ENCODE peak calls at places on chromosomes 13 and 19, in eight cellular contexts. One of them, this sample, is unnamed. For H3K27me3 and H3K4me1, the result is how much of the 10 kb centered on the place peaks cover.

GRCh38 chr19:370641-371330 is 26.2 kb upstream of the MIER2 start:
- DNase-seq in tibial nerve: no peak
- DNase-seq in aorta: no peak
- DNase-seq in left lung: no peak
- DNase-seq in upper lobe of left lung: no peak
- DNase-seq in adipocyte: no peak
- DNase-seq in cardiac muscle cell: no peak
- DNase-seq in CD4-positive, alpha-beta memory T cell: no peak
- DNase-seq in this sample: no peak

GRCh38 chr13:94157705-94158218 is 321.7 kb downstream of the DCT start:
- DNase-seq in tibial nerve: no peak
- DNase-seq in aorta: no peak
- DNase-seq in left lung: no peak
- DNase-seq in upper lobe of left lung: no peak
- DNase-seq in adipocyte: no peak
- DNase-seq in cardiac muscle cell: no peak
- DNase-seq in CD4-positive, alpha-beta memory T cell: no peak
- DNase-seq in this sample: no peak

GRCh38 chr19:12364391-12365093 is 941 bp downstream of the ZNF442 start:
- DNase-seq in tibial nerve: no peak
- DNase-seq in aorta: peak
- DNase-seq in left lung: peak
- DNase-seq in upper lobe of left lung: peak
- DNase-seq in adipocyte: peak
- DNase-seq in cardiac muscle cell: peak
- DNase-seq in CD4-positive, alpha-beta memory T cell: no peak
- DNase-seq in this sample: no peak

GRCh38 chr19:35264281-35265125 is 4.3 kb upstream of the USF2 start:
- DNase-seq in tibial nerve: peak
- DNase-seq in aorta: peak
- DNase-seq in left lung: peak
- DNase-seq in upper lobe of left lung: peak
- DNase-seq in adipocyte: no peak
- DNase-seq in cardiac muscle cell: no peak
- DNase-seq in CD4-positive, alpha-beta memory T cell: no peak
- DNase-seq in this sample: peak

GRCh38 chr19:39053276-39054090 is 21.1 kb upstream of the FBXO27 start:
- DNase-seq in tibial nerve: no peak
- DNase-seq in aorta: no peak
- DNase-seq in left lung: no peak
- DNase-seq in upper lobe of left lung: no peak
- DNase-seq in adipocyte: no peak
- DNase-seq in cardiac muscle cell: no peak
- DNase-seq in CD4-positive, alpha-beta memory T cell: no peak
- DNase-seq in this sample: no peak

GRCh38 chr13:56457535-56458200 is 683.0 kb upstream of the PRR20A start:
- DNase-seq in tibial nerve: no peak
- DNase-seq in aorta: no peak
- DNase-seq in left lung: no peak
- DNase-seq in upper lobe of left lung: no peak
- DNase-seq in adipocyte: no peak
- DNase-seq in cardiac muscle cell: no peak
- DNase-seq in CD4-positive, alpha-beta memory T cell: no peak
- DNase-seq in this sample: no peak

GRCh38 chr13:112961457-112962369 is 7.3 kb upstream of the MCF2L start:
- DNase-seq in tibial nerve: no peak
- DNase-seq in aorta: peak
- DNase-seq in left lung: peak
- DNase-seq in upper lobe of left lung: no peak
- DNase-seq in adipocyte: no peak
- DNase-seq in cardiac muscle cell: no peak
- DNase-seq in CD4-positive, alpha-beta memory T cell: no peak
- DNase-seq in this sample: peak

GRCh38 chr19:35055715-35056179 is 14.2 kb downstream of the HPN start:
- DNase-seq in tibial nerve: no peak
- DNase-seq in aorta: no peak
- DNase-seq in left lung: no peak
- DNase-seq in upper lobe of left lung: no peak
- DNase-seq in adipocyte: no peak
- DNase-seq in cardiac muscle cell: no peak
- DNase-seq in CD4-positive, alpha-beta memory T cell: no peak
- DNase-seq in this sample: peak

GRCh38 chr13:101301053-101301452 is 115.3 kb downstream of the NALCN start:
- DNase-seq in tibial nerve: no peak
- DNase-seq in aorta: no peak
- DNase-seq in left lung: no peak
- DNase-seq in upper lobe of left lung: no peak
- DNase-seq in adipocyte: no peak
- DNase-seq in cardiac muscle cell: no peak
- DNase-seq in CD4-positive, alpha-beta memory T cell: no peak
- DNase-seq in this sample: no peak

GRCh38 chr13:24006520-24007248 is 109.4 kb upstream of the C1QTNF9B start:
- DNase-seq in tibial nerve: no peak
- DNase-seq in aorta: no peak
- DNase-seq in left lung: no peak
- DNase-seq in upper lobe of left lung: no peak
- DNase-seq in adipocyte: no peak
- DNase-seq in cardiac muscle cell: no peak
- DNase-seq in CD4-positive, alpha-beta memory T cell: no peak
- DNase-seq in this sample: no peak

GRCh38 chr13:59880468-59880867 is 283.3 kb downstream of the DIAPH3 start:
- DNase-seq in tibial nerve: no peak
- DNase-seq in aorta: no peak
- DNase-seq in left lung: no peak
- DNase-seq in upper lobe of left lung: no peak
- DNase-seq in adipocyte: peak
- DNase-seq in cardiac muscle cell: no peak
- DNase-seq in CD4-positive, alpha-beta memory T cell: no peak
- DNase-seq in this sample: no peak

GRCh38 chr19:48630289-48631036 is 6.7 kb downstream of the DBP start:
- DNase-seq in tibial nerve: no peak
- DNase-seq in aorta: peak
- DNase-seq in left lung: peak
- DNase-seq in upper lobe of left lung: peak
- DNase-seq in adipocyte: no peak
- DNase-seq in cardiac muscle cell: peak
- DNase-seq in CD4-positive, alpha-beta memory T cell: no peak
- DNase-seq in this sample: no peak

GRCh38 chr13:20738616-20739015 is 35.1 kb downstream of the IL17D start:
- DNase-seq in tibial nerve: no peak
- DNase-seq in aorta: no peak
- DNase-seq in left lung: no peak
- DNase-seq in upper lobe of left lung: no peak
- DNase-seq in adipocyte: no peak
- DNase-seq in cardiac muscle cell: no peak
- DNase-seq in CD4-positive, alpha-beta memory T cell: no peak
- DNase-seq in this sample: no peak

GRCh38 chr19:18860725-18861124 is 29.0 kb downstream of the UPF1 start:
- DNase-seq in tibial nerve: no peak
- DNase-seq in aorta: no peak
- DNase-seq in left lung: no peak
- DNase-seq in upper lobe of left lung: no peak
- DNase-seq in adipocyte: no peak
- DNase-seq in cardiac muscle cell: no peak
- DNase-seq in CD4-positive, alpha-beta memory T cell: no peak
- DNase-seq in this sample: peak

GRCh38 chr19:2524840-2525723 is 49.2 kb downstream of the GADD45B start:
- DNase-seq in tibial nerve: no peak
- DNase-seq in aorta: peak
- DNase-seq in left lung: no peak
- DNase-seq in upper lobe of left lung: no peak
- DNase-seq in adipocyte: peak
- DNase-seq in cardiac muscle cell: no peak
- DNase-seq in CD4-positive, alpha-beta memory T cell: no peak
- DNase-seq in this sample: no peak

GRCh38 chr19:1232652-1233360 is 5.0 kb downstream of the CBARP start:
- DNase-seq in tibial nerve: no peak
- DNase-seq in aorta: peak
- DNase-seq in left lung: peak
- DNase-seq in upper lobe of left lung: no peak
- DNase-seq in adipocyte: no peak
- DNase-seq in cardiac muscle cell: no peak
- DNase-seq in CD4-positive, alpha-beta memory T cell: no peak
- DNase-seq in this sample: no peak

GRCh38 chr19:19405919-19406877 is 723 bp downstream of the GATAD2A start:
- DNase-seq in tibial nerve: no peak
- DNase-seq in aorta: peak
- DNase-seq in left lung: peak
- DNase-seq in upper lobe of left lung: peak
- DNase-seq in adipocyte: peak
- DNase-seq in cardiac muscle cell: peak
- DNase-seq in CD4-positive, alpha-beta memory T cell: peak
- DNase-seq in this sample: peak

GRCh38 chr13:66888698-66889097 is 341.4 kb downstream of the PCDH9 start:
- DNase-seq in tibial nerve: no peak
- DNase-seq in aorta: no peak
- DNase-seq in left lung: no peak
- DNase-seq in upper lobe of left lung: no peak
- DNase-seq in adipocyte: peak
- DNase-seq in cardiac muscle cell: no peak
- DNase-seq in CD4-positive, alpha-beta memory T cell: no peak
- DNase-seq in this sample: no peak

GRCh38 chr13:109725297-109725696 is 61.1 kb downstream of the IRS2 start:
- DNase-seq in tibial nerve: no peak
- DNase-seq in aorta: no peak
- DNase-seq in left lung: no peak
- DNase-seq in upper lobe of left lung: no peak
- DNase-seq in adipocyte: no peak
- DNase-seq in cardiac muscle cell: no peak
- DNase-seq in CD4-positive, alpha-beta memory T cell: no peak
- DNase-seq in this sample: no peak

GRCh38 chr13:49669735-49670309 is 21.5 kb downstream of the EBPL start:
- DNase-seq in tibial nerve: no peak
- DNase-seq in aorta: no peak
- DNase-seq in left lung: no peak
- DNase-seq in upper lobe of left lung: peak
- DNase-seq in adipocyte: peak
- DNase-seq in cardiac muscle cell: peak
- DNase-seq in CD4-positive, alpha-beta memory T cell: peak
- DNase-seq in this sample: peak

DNA sequence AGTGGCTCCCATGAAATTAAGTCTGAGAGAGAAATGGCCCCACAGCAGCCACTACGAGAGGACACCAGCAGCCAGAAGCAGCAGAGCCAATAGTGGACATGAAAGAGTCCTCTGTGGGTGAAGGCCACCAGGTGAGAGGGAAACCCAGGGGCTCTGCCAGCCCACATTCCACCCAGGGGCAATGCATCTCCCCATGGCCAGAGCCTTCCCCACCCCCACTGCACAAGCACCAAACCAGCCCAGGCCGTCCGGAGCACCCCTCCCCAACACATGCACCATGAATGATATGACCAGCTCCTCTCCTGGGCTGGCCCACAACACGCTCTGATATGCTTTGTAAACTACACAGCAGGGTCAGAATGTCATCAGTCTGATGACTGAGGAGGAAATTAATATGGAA is 66.9 kb downstream of the TSHZ3 start:
- DNase-seq in tibial nerve: no peak
- DNase-seq in aorta: no peak
- DNase-seq in left lung: peak
- DNase-seq in upper lobe of left lung: no peak
- DNase-seq in adipocyte: no peak
- DNase-seq in cardiac muscle cell: no peak
- DNase-seq in CD4-positive, alpha-beta memory T cell: no peak
- DNase-seq in this sample: no peak
- H3K27me3 ChIP-seq in tibial nerve: under half
- H3K27me3 ChIP-seq in aorta: under half
- H3K27me3 ChIP-seq in left lung: under half
- H3K27me3 ChIP-seq in upper lobe of left lung: under half
- H3K27me3 ChIP-seq in adipocyte: under half
- H3K27me3 ChIP-seq in cardiac muscle cell: under half
- H3K27me3 ChIP-seq in CD4-positive, alpha-beta memory T cell: under half
- H3K27me3 ChIP-seq in this sample: under half

DNA sequence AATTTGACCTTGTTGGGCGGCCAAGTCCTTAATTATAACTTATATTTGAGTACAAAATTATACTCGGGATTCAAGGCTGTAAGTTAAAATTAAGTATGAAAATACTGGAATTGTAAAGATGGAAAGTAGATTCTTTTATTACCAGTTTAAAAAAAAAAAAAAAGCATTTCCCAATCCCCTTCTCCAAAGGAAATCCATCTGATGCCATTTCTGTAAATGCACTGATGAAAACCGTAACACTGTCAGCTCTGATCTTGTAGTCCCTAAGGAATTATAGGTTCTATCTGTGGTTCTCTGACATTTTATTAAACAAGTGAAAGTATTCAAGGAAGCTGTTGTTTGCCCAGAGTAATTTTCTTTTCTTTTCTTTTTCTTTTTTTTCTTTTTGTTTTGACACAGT is 41.6 kb upstream of the HNRNPA1L2 start:
- DNase-seq in tibial nerve: no peak
- DNase-seq in aorta: no peak
- DNase-seq in left lung: no peak
- DNase-seq in upper lobe of left lung: no peak
- DNase-seq in adipocyte: peak
- DNase-seq in cardiac muscle cell: no peak
- DNase-seq in CD4-positive, alpha-beta memory T cell: no peak
- DNase-seq in this sample: no peak
- H3K4me3 ChIP-seq in tibial nerve: peak
- H3K4me3 ChIP-seq in aorta: peak
- H3K4me3 ChIP-seq in left lung: peak
- H3K4me3 ChIP-seq in upper lobe of left lung: peak
- H3K4me3 ChIP-seq in adipocyte: peak
- H3K4me3 ChIP-seq in cardiac muscle cell: peak
- H3K4me3 ChIP-seq in CD4-positive, alpha-beta memory T cell: no peak
- H3K4me3 ChIP-seq in this sample: peak

GRCh38 chr19:47158879-47159509 is 28.4 kb downstream of the SAE1 start:
- DNase-seq in tibial nerve: no peak
- DNase-seq in aorta: no peak
- DNase-seq in left lung: no peak
- DNase-seq in upper lobe of left lung: no peak
- DNase-seq in adipocyte: no peak
- DNase-seq in cardiac muscle cell: no peak
- DNase-seq in CD4-positive, alpha-beta memory T cell: peak
- DNase-seq in this sample: no peak
- H3K4me1 ChIP-seq in tibial nerve: under half
- H3K4me1 ChIP-seq in aorta: under half
- H3K4me1 ChIP-seq in left lung: half or more
- H3K4me1 ChIP-seq in upper lobe of left lung: half or more
- H3K4me1 ChIP-seq in adipocyte: under half
- H3K4me1 ChIP-seq in cardiac muscle cell: under half
- H3K4me1 ChIP-seq in CD4-positive, alpha-beta memory T cell: half or more
- H3K4me1 ChIP-seq in this sample: under half

GRCh38 chr19:41564515-41565383 is 11.2 kb upstream of the CEACAM21 start:
- DNase-seq in tibial nerve: no peak
- DNase-seq in aorta: no peak
- DNase-seq in left lung: peak
- DNase-seq in upper lobe of left lung: no peak
- DNase-seq in adipocyte: no peak
- DNase-seq in cardiac muscle cell: peak
- DNase-seq in CD4-positive, alpha-beta memory T cell: no peak
- DNase-seq in this sample: no peak

GRCh38 chr19:41565384-41565730 is 10.6 kb upstream of the CEACAM21 start:
- DNase-seq in tibial nerve: no peak
- DNase-seq in aorta: no peak
- DNase-seq in left lung: no peak
- DNase-seq in upper lobe of left lung: no peak
- DNase-seq in adipocyte: no peak
- DNase-seq in cardiac muscle cell: no peak
- DNase-seq in CD4-positive, alpha-beta memory T cell: no peak
- DNase-seq in this sample: no peak

GRCh38 chr19:41569481-41570150 is 6.3 kb upstream of the CEACAM21 start:
- DNase-seq in tibial nerve: no peak
- DNase-seq in aorta: no peak
- DNase-seq in left lung: no peak
- DNase-seq in upper lobe of left lung: no peak
- DNase-seq in adipocyte: no peak
- DNase-seq in cardiac muscle cell: no peak
- DNase-seq in CD4-positive, alpha-beta memory T cell: no peak
- DNase-seq in this sample: no peak

GRCh38 chr19:41563847-41564514 is 12.0 kb upstream of the CEACAM21 start:
- DNase-seq in tibial nerve: no peak
- DNase-seq in aorta: no peak
- DNase-seq in left lung: no peak
- DNase-seq in upper lobe of left lung: no peak
- DNase-seq in adipocyte: no peak
- DNase-seq in cardiac muscle cell: no peak
- DNase-seq in CD4-positive, alpha-beta memory T cell: peak
- DNase-seq in this sample: no peak
- H3K27me3 ChIP-seq in tibial nerve: under half
- H3K27me3 ChIP-seq in aorta: under half
- H3K27me3 ChIP-seq in left lung: under half
- H3K27me3 ChIP-seq in upper lobe of left lung: under half
- H3K27me3 ChIP-seq in adipocyte: half or more
- H3K27me3 ChIP-seq in cardiac muscle cell: under half
- H3K27me3 ChIP-seq in CD4-positive, alpha-beta memory T cell: under half
- H3K27me3 ChIP-seq in this sample: under half